ENCODE peak calls at places on chromosomes 16 and 17, in seven cellular contexts. O, A, N, R, D, Z and I are unnamed samples.

GRCh38 chr16:81337097-81337496 is 22.3 kb downstream of the GAN start:
- DNase-seq in O (no peak), A (no peak), N (no peak), R (no peak), D (no peak), Z (no peak), I (no peak)

GRCh38 chr17:41986634-41987033 is 20.0 kb downstream of the CNP start:
- DNase-seq in O (no peak), A (no peak), N (no peak), R (no peak), D (no peak), Z (no peak), I (no peak)

GRCh38 chr17:47239663-47240374 is 13.8 kb upstream of the ITGB3 start:
- DNase-seq in O (peak), A (no peak), N (no peak), R (peak), D (no peak), Z (peak), I (peak)

GRCh38 chr17:64289652-64290051 is 26.6 kb upstream of the TEX2 start:
- DNase-seq in O (no peak), A (no peak), N (no peak), R (no peak), D (no peak), Z (no peak), I (no peak)

GRCh38 chr17:65914784-65915342 is 277.1 kb downstream of the CEP112 start:
- DNase-seq in O (no peak), A (no peak), N (peak), R (no peak), D (no peak), Z (no peak), I (no peak)

GRCh38 chr17:78672880-78673371 is 95.7 kb upstream of the DNAH17 start:
- DNase-seq in O (no peak), A (no peak), N (no peak), R (no peak), D (no peak), Z (no peak), I (peak)

GRCh38 chr16:47826070-47826469 is 329.7 kb downstream of the ABCC12 start:
- DNase-seq in O (no peak), A (no peak), N (no peak), R (no peak), D (no peak), Z (no peak), I (peak)

GRCh38 chr16:19287241-19287640 is 1.7 kb downstream of the CLEC19A start:
- DNase-seq in O (no peak), A (no peak), N (no peak), R (no peak), D (no peak), Z (no peak), I (no peak)

GRCh38 chr17:76716146-76716833 is 5.5 kb upstream of the MXRA7 start:
- DNase-seq in O (no peak), A (peak), N (no peak), R (no peak), D (peak), Z (no peak), I (peak)

GRCh38 chr16:55248494-55248893 is 75.5 kb upstream of the IRX6 start:
- DNase-seq in O (no peak), A (no peak), N (no peak), R (no peak), D (no peak), Z (no peak), I (no peak)

GRCh38 chr17:4583796-4584124 is 569 bp upstream of the SMTNL2 start:
- DNase-seq in O (no peak), A (no peak), N (peak), R (peak), D (no peak), Z (no peak), I (no peak)

GRCh38 chr17:59845595-59846390 is 47.0 kb downstream of the TUBD1 start:
- DNase-seq in O (peak), A (no peak), N (peak), R (peak), D (no peak), Z (no peak), I (peak)

GRCh38 chr16:6777624-6778023 is 555.0 kb upstream of the RBFOX1 start:
- DNase-seq in O (no peak), A (no peak), N (no peak), R (no peak), D (no peak), Z (no peak), I (no peak)

GRCh38 chr16:83308414-83308813 is 499.4 kb upstream of the HSBP1 start:
- DNase-seq in O (no peak), A (no peak), N (no peak), R (no peak), D (no peak), Z (no peak), I (no peak)